ENCODE peak calls at places on chromosome 10, in nine cellular contexts. P, J, O, R, Q, B, E, Z and X are unnamed samples.
A peak's percentile ranks its signal among the peaks of the same experiment; 100 is the strongest.

GRCh38 chr10:124745678-124746077 is 1.5 kb upstream of the FAM53B start:
- DNase-seq in P (no peak), J (no peak), O (no peak), R (peak; percentile 51), Q (peak; percentile 64), B (peak; percentile 71), E (peak; percentile 49), Z (peak; percentile 69), X (peak; percentile 56)

GRCh38 chr10:10911471-10911921 is 106.2 kb upstream of the CELF2 start:
- DNase-seq in P (no peak), J (no peak), O (no peak), R (peak; percentile 80), Q (no peak), B (no peak), E (no peak), Z (no peak), X (no peak)

GRCh38 chr10:27518261-27518660 is 14.2 kb downstream of the RAB18 start:
- DNase-seq in P (no peak), J (no peak), O (no peak), R (no peak), Q (no peak), B (no peak), E (no peak), Z (no peak), X (no peak)

GRCh38 chr10:12846718-12847117 is 154.8 kb downstream of the CCDC3 start:
- DNase-seq in P (no peak), J (no peak), O (no peak), R (no peak), Q (no peak), B (no peak), E (no peak), Z (no peak), X (no peak)

GRCh38 chr10:53403688-53404087 is 631.1 kb upstream of the MBL2 start:
- DNase-seq in P (no peak), J (no peak), O (no peak), R (no peak), Q (no peak), B (peak; percentile 2), E (no peak), Z (no peak), X (no peak)

GRCh38 chr10:19704544-19704943 is 111.7 kb upstream of the PLXDC2 start:
- DNase-seq in P (no peak), J (no peak), O (no peak), R (no peak), Q (no peak), B (no peak), E (no peak), Z (no peak), X (no peak)

GRCh38 chr10:60382946-60383681 is 6.6 kb downstream of the ANK3 start:
- DNase-seq in P (no peak), J (no peak), O (no peak), R (no peak), Q (no peak), B (no peak), E (no peak), Z (no peak), X (no peak)

GRCh38 chr10:70320751-70321150 is 36.9 kb upstream of the NPFFR1 start:
- DNase-seq in P (no peak), J (no peak), O (no peak), R (peak; percentile 64), Q (no peak), B (peak; percentile 89), E (no peak), Z (no peak), X (no peak)

GRCh38 chr10:117159390-117159789 is 21.3 kb upstream of the VAX1 start:
- DNase-seq in P (no peak), J (no peak), O (no peak), R (no peak), Q (no peak), B (no peak), E (no peak), Z (no peak), X (no peak)

GRCh38 chr10:66862687-66863290 is 63.0 kb upstream of the LRRTM3 start:
- DNase-seq in P (no peak), J (no peak), O (no peak), R (no peak), Q (no peak), B (no peak), E (no peak), Z (no peak), X (no peak)

GRCh38 chr10:97810476-97810875 is 38.7 kb upstream of the SFRP5 start:
- DNase-seq in P (no peak), J (no peak), O (no peak), R (no peak), Q (no peak), B (peak; percentile 28), E (no peak), Z (no peak), X (peak; percentile 9)

GRCh38 chr10:26505491-26505890 is 67.3 kb downstream of the APBB1IP start:
- DNase-seq in P (no peak), J (no peak), O (no peak), R (no peak), Q (no peak), B (no peak), E (no peak), Z (no peak), X (no peak)

GRCh38 chr10:103661198-103661950 is 167.9 kb downstream of the NEURL1 start:
- DNase-seq in P (no peak), J (peak; percentile 82), O (peak; percentile 39), R (peak; percentile 93), Q (no peak), B (peak; percentile 95), E (no peak), Z (peak; percentile 67), X (peak; percentile 73)

GRCh38 chr10:43193496-43194080 is 55.3 kb downstream of the CSGALNACT2 start:
- DNase-seq in P (no peak), J (no peak), O (no peak), R (no peak), Q (no peak), B (no peak), E (no peak), Z (no peak), X (no peak)